ENCODE peak calls at places on chromosomes 7 and 10, in nine cellular contexts. W, A, M, Y, E, Q, S, Z and B are unnamed samples.

GRCh38 chr10:84293574-84294016 is 34.8 kb upstream of the CCSER2 start:
- DNase-seq in Y (no peak), W (no peak), Z (no peak), Q (no peak), S (no peak), A (no peak), M (no peak), E (no peak), B (no peak)

GRCh38 chr7:86747698-86748097 is 104.0 kb downstream of the GRM3 start:
- DNase-seq in M (no peak), Q (no peak), W (no peak), A (no peak), S (no peak), E (no peak), Z (no peak), Y (no peak), B (no peak)

GRCh38 chr7:12210179-12211053 is 678 bp upstream of the TMEM106B start:
- DNase-seq in E (no peak), S (peak; percentile 42), Q (peak; percentile 73), Z (no peak), A (no peak), Y (no peak), W (peak; percentile 69), M (no peak), B (no peak)

GRCh38 chr7:36473454-36474282 is 84.0 kb downstream of the ANLN start:
- DNase-seq in Q (no peak), A (no peak), Y (no peak), W (no peak), Z (no peak), S (peak; percentile 25), E (no peak), M (peak; percentile 57), B (no peak)

GRCh38 chr10:78687616-78688015 is 381.1 kb upstream of the ZMIZ1 start:
- DNase-seq in E (no peak), M (no peak), W (no peak), S (no peak), Y (no peak), A (no peak), Q (no peak), Z (no peak), B (peak; percentile 26)

GRCh38 chr10:93542358-93542791 is 24.1 kb upstream of the FFAR4 start:
- DNase-seq in Q (no peak), W (no peak), Z (no peak), A (no peak), E (no peak), S (peak; percentile 20), Y (no peak), M (peak; percentile 41), B (no peak)

GRCh38 chr10:31317652-31318381 is 1.2 kb upstream of the ZEB1 start:
- DNase-seq in Q (peak; percentile 78), M (no peak), Y (peak; percentile 62), A (no peak), E (no peak), S (no peak), Z (no peak), W (peak; percentile 46), B (no peak)

GRCh38 chr10:78184851-78185692 is 151.4 kb downstream of the RPS24 start:
- DNase-seq in Y (no peak), M (no peak), E (no peak), Q (no peak), A (no peak), Z (no peak), W (no peak), S (no peak), B (no peak)

DNA sequence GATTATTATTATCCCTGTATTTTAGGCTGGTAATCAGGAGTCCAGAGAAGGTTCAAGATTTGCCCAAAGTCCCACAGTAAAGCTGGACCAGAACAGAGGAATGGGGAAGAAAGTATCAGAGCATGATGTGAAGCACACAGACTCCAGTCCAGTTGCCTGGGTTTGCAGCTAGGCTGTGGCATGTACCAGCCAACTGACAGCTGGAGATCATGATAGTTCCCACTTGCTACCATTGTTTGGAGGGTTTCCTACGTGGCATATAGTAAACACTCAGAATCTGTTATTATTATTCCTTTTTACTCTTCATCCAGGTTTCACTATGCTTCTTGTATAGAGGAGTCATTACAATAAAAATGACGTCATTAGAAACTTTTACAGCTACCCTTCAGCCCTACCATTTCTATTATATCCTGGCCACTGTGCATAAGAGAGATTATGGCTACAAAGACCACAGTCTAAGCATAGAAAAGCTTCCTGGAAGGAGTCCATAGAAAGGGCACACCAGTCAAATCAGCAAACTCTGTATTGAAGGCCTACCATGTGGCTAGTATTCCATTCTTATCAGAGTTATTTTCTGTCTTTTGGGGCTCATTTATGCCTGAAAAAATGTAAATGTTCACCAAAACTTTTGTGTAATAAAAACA is 66.6 kb downstream of the MTPN start:
- DNase-seq in W (no peak), Z (no peak), A (no peak), S (no peak), E (no peak), Q (no peak), M (no peak), Y (no peak), B (no peak)
- TF ChIP-seq CTCF in W (no peak), Z (no peak), A (no peak), S (no peak), E (no peak), Q (no peak), M (no peak), Y (no peak), B (no peak)

DNA sequence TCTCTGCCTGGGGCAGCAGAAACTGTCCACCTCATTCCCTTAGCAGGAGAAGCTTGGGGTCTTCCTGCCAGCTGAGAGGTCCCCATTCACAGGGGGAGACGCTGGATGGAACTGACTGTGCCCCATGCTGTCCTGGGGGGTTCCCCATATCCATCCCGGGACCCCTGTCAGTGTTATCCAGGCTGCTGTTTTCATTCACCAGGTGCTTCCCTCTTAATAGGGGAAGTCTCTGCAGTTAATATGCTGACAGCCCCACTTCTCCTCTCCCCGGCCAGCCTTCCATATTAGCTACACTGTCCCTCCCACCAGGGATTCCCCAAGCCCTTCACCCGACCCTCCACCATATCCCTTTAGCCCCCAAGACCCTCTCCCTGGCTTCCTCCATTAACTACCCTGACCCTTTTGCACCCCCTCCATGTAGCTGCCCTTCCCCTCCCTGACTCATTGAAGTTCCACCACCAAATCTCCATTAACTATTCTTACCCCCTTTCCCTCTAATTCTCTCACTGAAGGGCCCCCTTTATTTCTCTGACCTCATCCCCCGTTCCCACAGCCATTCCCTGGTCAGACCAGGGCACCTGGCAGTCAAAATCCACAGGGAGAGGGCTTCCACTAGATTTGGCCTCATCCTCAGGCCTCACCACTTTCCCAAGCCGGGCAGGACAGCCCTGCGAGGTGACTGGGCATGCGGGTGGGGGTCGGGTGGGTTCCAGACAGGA is 92.0 kb upstream of the PAX2 start:
- DNase-seq in W (no peak), M (no peak), A (no peak), Y (no peak), S (no peak), Z (no peak), Q (no peak), E (no peak), B (no peak)
- H3K4me3 ChIP-seq in W (peak overlapping the region; percentile 29), M (peak overlapping the region; percentile 47), A (no peak overlapping the region), Y (no peak overlapping the region), S (no peak overlapping the region), Z (no peak overlapping the region), Q (no peak overlapping the region), E (no peak overlapping the region), B (no peak overlapping the region)

GRCh38 chr10:70736470-70736982 is 48.7 kb downstream of the TBATA start:
- DNase-seq in E (no peak), Z (no peak), M (no peak), A (no peak), S (no peak), W (no peak), Y (no peak), Q (no peak), B (no peak)

GRCh38 chr10:70740441-70741288 is 44.5 kb downstream of the TBATA start:
- DNase-seq in S (no peak), Y (no peak), E (no peak), Q (no peak), W (no peak), A (no peak), M (no peak), Z (no peak), B (no peak)

GRCh38 chr10:70737250-70737649 is 47.9 kb downstream of the TBATA start:
- DNase-seq in Y (no peak), W (no peak), A (no peak), M (no peak), Z (no peak), S (no peak), Q (no peak), E (no peak), B (no peak)

GRCh38 chr10:70737977-70738376 is 47.2 kb downstream of the TBATA start:
- DNase-seq in W (no peak), A (no peak), S (no peak), Y (no peak), Z (no peak), M (no peak), Q (no peak), E (no peak), B (no peak)

DNA sequence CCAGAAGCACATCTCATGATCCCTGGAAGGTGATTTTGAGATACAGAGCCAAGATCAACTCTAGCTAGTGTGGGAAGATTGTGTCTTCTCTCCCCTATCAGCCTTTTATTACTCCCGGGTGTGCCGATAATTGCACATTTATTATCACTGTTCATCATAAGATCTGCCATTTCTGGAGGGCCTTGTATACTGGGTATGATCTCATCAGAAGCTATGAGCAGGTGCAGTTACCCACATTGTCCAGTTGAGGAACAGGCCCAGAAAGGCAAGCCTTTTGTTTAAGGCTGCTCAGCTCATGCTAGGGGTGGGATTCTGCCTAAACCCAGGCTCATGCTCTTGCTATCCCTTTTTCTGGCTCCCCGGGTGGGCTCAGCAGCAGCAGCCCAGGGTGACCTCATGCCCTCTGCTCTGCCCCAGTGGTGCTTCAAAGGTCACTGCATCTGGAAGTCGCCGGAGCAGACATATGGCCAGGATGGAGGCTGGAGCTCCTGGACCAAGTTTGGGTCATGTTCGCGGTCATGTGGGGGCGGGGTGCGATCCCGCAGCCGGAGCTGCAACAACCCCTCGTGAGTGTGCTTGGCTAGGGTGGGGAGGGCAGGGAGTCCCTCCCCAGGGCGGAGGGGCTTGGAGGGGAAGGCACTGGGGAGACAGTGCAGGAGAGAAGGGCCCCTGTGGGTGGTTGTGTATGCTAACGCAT is 46.6 kb downstream of the TBATA start:
- DNase-seq in W (no peak), M (no peak), Y (no peak), S (no peak), Q (no peak), E (no peak), Z (no peak), A (no peak), B (no peak)
- H3K27me3 ChIP-seq in W (no peaks in the 10 kb centered on the region), M (no peaks in the 10 kb centered on the region), Y (peaks cover 1% of the 10 kb centered on the region), S (no peaks in the 10 kb centered on the region), Q (no peaks in the 10 kb centered on the region), E (peaks cover 2% of the 10 kb centered on the region), Z (peaks cover 10% of the 10 kb centered on the region), A (no peaks in the 10 kb centered on the region), B (peaks cover 1% of the 10 kb centered on the region)

GRCh38 chr7:101155303-101155702 is 1.0 kb downstream of the AP1S1 start:
- DNase-seq in S (no peak), E (no peak), W (no peak), Z (no peak), Q (no peak), Y (no peak), A (no peak), M (no peak), B (no peak)

GRCh38 chr7:101153969-101154692 is at the start of gene AP1S1:
- DNase-seq in S (peak; percentile 96), Q (peak; percentile 98), A (peak; percentile 95), W (peak; percentile 98), Z (peak; percentile 93), Y (peak; percentile 73), E (peak; percentile 90), M (peak; percentile 96), B (peak; percentile 66)

GRCh38 chr7:101156866-101157589 is 2.8 kb downstream of the AP1S1 start:
- DNase-seq in Z (no peak), Y (no peak), W (peak; percentile 71), S (no peak), M (no peak), A (no peak), Q (no peak), E (no peak), B (no peak)

GRCh38 chr7:101154693-101155102 is 422 bp downstream of the AP1S1 start:
- DNase-seq in S (no peak), Y (no peak), Z (no peak), E (no peak), Q (no peak), A (no peak), W (no peak), M (no peak), B (no peak)

DNA sequence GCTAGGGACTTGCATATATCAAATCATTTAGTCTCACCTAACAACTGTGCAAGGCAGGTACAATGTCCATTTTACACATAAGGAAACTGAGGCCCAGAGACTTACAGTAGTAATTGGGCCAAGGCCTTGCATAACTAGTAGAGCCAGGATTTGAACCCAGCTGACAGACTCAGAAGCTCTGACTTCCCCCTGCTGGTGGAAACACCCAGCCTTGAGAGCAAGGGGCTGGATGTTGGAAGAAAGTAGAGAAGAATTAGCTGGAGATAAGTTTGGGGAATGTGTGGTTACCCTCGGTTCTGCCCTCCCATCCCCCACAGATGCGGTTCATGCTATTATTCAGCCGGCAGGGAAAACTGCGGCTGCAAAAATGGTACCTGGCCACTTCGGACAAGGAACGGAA is 2.0 kb downstream of the AP1S1 start:
- DNase-seq in Y (no peak), S (no peak), W (no peak), M (no peak), E (no peak), A (no peak), Q (no peak), Z (no peak), B (no peak)
- TF ChIP-seq CTCF in Y (peak; percentile 13), S (peak; percentile 17), W (no peak), M (peak; percentile 34), E (peak; percentile 53), A (no peak), Q (no peak), Z (no peak), B (peak; percentile 11)